ENCODE peak calls at places on chromosomes 7 and 10, in ten cellular contexts. A, Z, C, D, H, F, K, E, X and V are unnamed samples.

GRCh38 chr7:144487906-144488305 is 84.4 kb upstream of the NOBOX start:
- DNase-seq in F (no peak), C (no peak), D (no peak), A (no peak), H (no peak), X (no peak), E (no peak), K (no peak), Z (no peak), V (no peak)

GRCh38 chr10:4651404-4652037 is 174.5 kb upstream of the AKR1E2 start:
- DNase-seq in C (no peak), Z (no peak), K (no peak), H (peak; percentile 37), E (peak; percentile 34), F (peak; percentile 34), D (no peak), X (peak; percentile 41), A (no peak), V (peak; percentile 16)

GRCh38 chr7:98163704-98164478 is 47.3 kb upstream of the BHLHA15 start:
- DNase-seq in E (no peak), H (peak; percentile 96), D (no peak), Z (peak; percentile 17), A (no peak), X (no peak), K (peak; percentile 97), F (peak; percentile 82), C (no peak), V (no peak)

GRCh38 chr7:41599760-41600159 is 103.1 kb downstream of the INHBA start:
- DNase-seq in F (no peak), Z (peak; percentile 25), K (no peak), A (no peak), C (no peak), X (no peak), H (no peak), D (no peak), E (no peak), V (no peak)

GRCh38 chr7:116393654-116394053 is 105.9 kb upstream of the CAV2 start:
- DNase-seq in A (no peak), F (no peak), Z (no peak), D (peak; percentile 30), E (no peak), C (no peak), H (no peak), K (no peak), X (no peak), V (no peak)

GRCh38 chr10:1474376-1475094 is 262.8 kb downstream of the ADARB2 start:
- DNase-seq in F (no peak), C (no peak), E (no peak), D (no peak), H (no peak), A (no peak), K (no peak), Z (no peak), X (no peak), V (no peak)

GRCh38 chr7:2567663-2568238 is 9.0 kb downstream of the IQCE start:
- DNase-seq in A (peak; percentile 59), Z (no peak), F (no peak), H (peak; percentile 26), D (peak; percentile 38), E (no peak), C (no peak), K (peak; percentile 43), X (no peak), V (no peak)

GRCh38 chr10:49254556-49255318 is 44.2 kb upstream of the C10orf71 start:
- DNase-seq in E (peak; percentile 30), H (no peak), F (no peak), C (no peak), D (no peak), X (no peak), A (no peak), K (no peak), Z (no peak), V (no peak)

GRCh38 chr7:37514520-37514919 is 65.9 kb upstream of the ELMO1 start:
- DNase-seq in K (no peak), A (no peak), D (no peak), X (no peak), E (no peak), Z (no peak), C (no peak), F (no peak), H (no peak), V (no peak)

GRCh38 chr10:118542789-118543188 is 52.7 kb downstream of the PRLHR start:
- DNase-seq in Z (no peak), D (no peak), X (no peak), C (no peak), E (no peak), F (no peak), H (no peak), A (no peak), K (no peak), V (no peak)

GRCh38 chr10:60290558-60290957 is 99.1 kb downstream of the ANK3 start:
- DNase-seq in K (no peak), Z (no peak), X (no peak), D (no peak), C (no peak), E (no peak), H (no peak), F (no peak), A (no peak), V (no peak)

GRCh38 chr10:30456262-30456661 is 22.3 kb downstream of the MAP3K8 start:
- DNase-seq in H (no peak), A (no peak), Z (no peak), X (peak; percentile 43), K (no peak), F (no peak), E (peak; percentile 41), C (no peak), D (peak; percentile 32), V (peak; percentile 30)

GRCh38 chr7:47500103-47500563 is 81.8 kb downstream of the TNS3 start:
- DNase-seq in Z (no peak), C (peak; percentile 83), X (no peak), H (no peak), E (no peak), D (no peak), K (no peak), A (no peak), F (peak; percentile 79), V (no peak)

GRCh38 chr10:132707121-132707775 is 78.7 kb downstream of the NKX6-2 start:
- DNase-seq in K (no peak), E (no peak), X (no peak), A (no peak), H (no peak), Z (no peak), D (no peak), C (peak; percentile 52), F (no peak), V (no peak)

GRCh38 chr7:145474287-145474686 is 638.4 kb upstream of the TPK1 start:
- DNase-seq in H (no peak), X (no peak), A (no peak), E (no peak), C (no peak), D (no peak), K (no peak), Z (no peak), F (no peak), V (no peak)

GRCh38 chr10:89643431-89643811 is 1.6 kb downstream of the PANK1 start:
- DNase-seq in D (no peak), C (no peak), X (no peak), E (no peak), H (no peak), F (no peak), K (no peak), A (no peak), Z (no peak), V (no peak)

GRCh38 chr10:67803588-67804394 is 34.2 kb downstream of the DNAJC12 start:
- DNase-seq in E (peak; percentile 56), F (no peak), A (no peak), Z (no peak), D (no peak), H (no peak), C (no peak), K (no peak), X (peak; percentile 51), V (peak; percentile 24)

GRCh38 chr7:101804642-101805401 is 12.6 kb upstream of the CUX1 start:
- DNase-seq in E (peak; percentile 12), F (no peak), H (no peak), X (peak; percentile 34), K (no peak), D (no peak), Z (peak; percentile 57), A (no peak), C (no peak), V (peak; percentile 11)

GRCh38 chr10:22475857-22476600 is 130.7 kb downstream of the SPAG6 start:
- DNase-seq in H (no peak), D (no peak), C (no peak), K (no peak), Z (no peak), F (no peak), X (peak; percentile 36), E (peak; percentile 57), A (no peak), V (peak; percentile 71)

GRCh38 chr7:40301486-40302065 is 166.8 kb downstream of the SUGCT start:
- DNase-seq in C (no peak), H (peak; percentile 25), F (no peak), A (peak; percentile 31), X (no peak), Z (no peak), E (no peak), K (no peak), D (no peak), V (no peak)

GRCh38 chr7:22445140-22445722 is 54.8 kb downstream of the STEAP1B start:
- DNase-seq in C (peak; percentile 95), K (no peak), D (peak; percentile 52), Z (no peak), A (no peak), F (no peak), X (peak; percentile 24), E (no peak), H (peak; percentile 9), V (peak; percentile 9)

GRCh38 chr10:1320739-1321331 is 264.6 kb downstream of the WDR37 start:
- DNase-seq in H (no peak), K (no peak), Z (no peak), D (no peak), F (no peak), C (no peak), X (no peak), E (no peak), A (no peak), V (no peak)

GRCh38 chr10:71981024-71981867 is 17.1 kb downstream of the CHST3 start:
- DNase-seq in X (no peak), D (no peak), C (no peak), K (no peak), F (no peak), H (peak; percentile 78), E (no peak), A (no peak), Z (no peak), V (no peak)

GRCh38 chr7:65287023-65287422 is 86.6 kb upstream of the ZNF92 start:
- DNase-seq in X (no peak), K (no peak), D (no peak), Z (no peak), C (no peak), H (peak; percentile 67), F (no peak), A (no peak), E (no peak), V (no peak)

GRCh38 chr10:7960108-7960507 is 94.4 kb upstream of the GATA3 start:
- DNase-seq in Z (no peak), F (no peak), K (no peak), A (no peak), C (no peak), H (no peak), X (no peak), E (no peak), D (no peak), V (no peak)

GRCh38 chr10:94626476-94626875 is 57.1 kb upstream of the CYP2C18 start:
- DNase-seq in D (no peak), X (no peak), H (no peak), A (no peak), E (no peak), C (no peak), F (no peak), K (no peak), Z (no peak), V (no peak)

GRCh38 chr10:60964257-60965235 is 20.6 kb upstream of the RHOBTB1 start:
- DNase-seq in H (peak; percentile 84), F (peak; percentile 84), K (peak; percentile 85), D (peak; percentile 63), X (peak; percentile 66), C (peak; percentile 71), E (peak; percentile 57), Z (peak; percentile 60), A (peak; percentile 80), V (peak; percentile 55)

GRCh38 chr7:111853231-111853990 is 291.1 kb upstream of the IMMP2L start:
- DNase-seq in D (no peak), K (peak; percentile 19), C (no peak), Z (no peak), E (no peak), H (peak; percentile 16), A (peak; percentile 37), F (no peak), X (no peak), V (no peak)